ENCODE peak calls at places on chromosome 17, in five cellular contexts. D is uterus, A is bronchial epithelial cell, M is fibroblast of lung, Q is IMR-90. C is an unnamed sample.

GRCh38 chr17:47621293-47622178 is 28.2 kb upstream of the KPNB1 start:
- DNase-seq in Q (peak), M (peak), A (peak), D (peak), C (peak)

GRCh38 chr17:71441098-71441497 is 679.7 kb upstream of the SOX9 start:
- DNase-seq in M (peak), A (peak), Q (peak), D (no peak), C (peak)

GRCh38 chr17:16007439-16007838 is 7.8 kb downstream of the TTC19 start:
- DNase-seq in M (no peak), Q (no peak), D (no peak), A (no peak), C (no peak)

GRCh38 chr17:2034157-2034556 is 4.2 kb downstream of the DPH1 start:
- DNase-seq in M (peak), Q (no peak), A (no peak), D (no peak), C (no peak)

GRCh38 chr17:6241996-6242395 is 171.8 kb downstream of the WSCD1 start:
- DNase-seq in D (no peak), Q (no peak), A (no peak), M (no peak), C (no peak)

GRCh38 chr17:65774787-65775186 is 213.3 kb upstream of the AXIN2 start:
- DNase-seq in A (no peak), M (no peak), D (no peak), Q (no peak), C (no peak)

GRCh38 chr17:42111901-42112551 is 488 bp downstream of the DHX58 start:
- DNase-seq in Q (peak), A (peak), D (peak), M (peak), C (no peak)

GRCh38 chr17:39979021-39979660 is 1.5 kb upstream of the PSMD3 start:
- DNase-seq in M (peak), Q (peak), A (peak), D (peak), C (peak)

GRCh38 chr17:70081885-70082284 is 6.9 kb downstream of the KCNJ16 start:
- DNase-seq in D (no peak), Q (no peak), M (no peak), A (no peak), C (no peak)

GRCh38 chr17:71405101-71405500 is 715.7 kb upstream of the SOX9 start:
- DNase-seq in A (peak), M (no peak), D (no peak), Q (no peak), C (no peak)

GRCh38 chr17:79549111-79549915 is 61.5 kb downstream of the RBFOX3 start:
- DNase-seq in D (no peak), M (no peak), A (no peak), Q (no peak), C (no peak)

GRCh38 chr17:8069587-8069860 is 18.0 kb downstream of the ALOX12B start:
- DNase-seq in A (no peak), M (no peak), D (no peak), Q (no peak), C (no peak)

GRCh38 chr17:77966476-77966875 is 8.0 kb downstream of the TNRC6C start:
- DNase-seq in D (no peak), M (no peak), A (no peak), Q (no peak), C (no peak)

GRCh38 chr17:57811633-57812280 is 38.1 kb downstream of the MRPS23 start:
- DNase-seq in D (no peak), A (no peak), Q (no peak), M (no peak), C (no peak)

GRCh38 chr17:78023042-78023441 is 64.5 kb downstream of the TNRC6C start:
- DNase-seq in D (no peak), M (no peak), A (no peak), Q (no peak), C (no peak)

GRCh38 chr17:49969134-49969759 is at the start of gene DLX4:
- DNase-seq in Q (no peak), D (no peak), A (no peak), M (no peak), C (no peak)

GRCh38 chr17:2902546-2902945 is 106.3 kb downstream of the RAP1GAP2 start:
- DNase-seq in A (no peak), Q (no peak), M (no peak), D (no peak), C (no peak)

GRCh38 chr17:48547839-48548686 is 3.2 kb upstream of the HOXB2 start:
- DNase-seq in M (peak), D (no peak), Q (peak), A (no peak), C (no peak)

GRCh38 chr17:79532107-79532790 is 78.6 kb downstream of the RBFOX3 start:
- DNase-seq in Q (no peak), D (no peak), A (no peak), M (no peak), C (no peak)

DNA sequence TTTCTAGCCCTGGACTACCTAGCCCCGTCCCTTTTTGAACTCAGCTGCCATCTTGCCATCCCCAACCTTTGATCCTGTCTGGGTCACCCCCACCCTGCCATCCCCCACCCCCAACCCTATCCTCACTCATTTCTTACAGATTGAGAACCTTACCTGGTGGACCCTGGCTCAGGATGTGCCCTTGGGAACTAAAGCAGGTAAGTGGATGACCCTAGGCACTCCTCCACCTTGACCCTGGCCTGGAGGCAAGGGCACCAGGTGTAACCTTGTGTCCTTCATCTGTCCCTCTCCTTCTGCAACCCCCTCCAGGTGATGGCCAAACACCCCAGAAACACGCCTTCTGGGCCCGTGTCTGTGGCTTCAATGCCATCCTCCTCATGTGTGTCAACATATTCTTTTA is 15.5 kb upstream of the FAM83G start:
- DNase-seq in A (no peak), D (no peak), M (no peak), Q (no peak), C (no peak)
- H3K4me3 ChIP-seq in A (no peak), D (no peak), M (no peak), Q (no peak), C (no peak)

DNA sequence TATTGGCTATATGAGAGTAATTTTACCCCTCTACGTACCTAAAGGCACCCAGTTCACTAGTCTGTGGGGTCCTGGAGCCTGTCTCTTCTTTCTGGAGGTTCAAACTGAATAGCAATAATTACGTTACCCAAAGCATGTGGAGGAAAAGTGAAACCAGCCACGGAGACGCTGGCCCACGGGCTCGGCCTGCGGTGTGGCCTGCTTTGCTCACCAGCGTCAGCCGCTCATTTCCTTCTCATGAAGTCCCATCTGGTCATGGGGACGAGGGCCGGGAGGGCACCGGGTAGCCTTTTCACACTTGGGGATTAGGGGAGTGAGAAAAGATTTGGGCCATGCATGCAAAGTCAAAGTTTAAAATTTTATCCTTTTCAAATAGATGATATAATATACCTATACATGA is 26.9 kb downstream of the ELAC2 start:
- DNase-seq in A (no peak), D (no peak), M (no peak), Q (no peak), C (no peak)
- TF ChIP-seq CTCF in A (no peak), D (no peak), M (no peak), Q (no peak), C (no peak)

GRCh38 chr17:82930924-82931695 is 91.3 kb upstream of the ZNF750 start:
- DNase-seq in A (no peak), M (no peak), D (peak), Q (no peak), C (no peak)
- H3K4me3 ChIP-seq in A (no peak), M (no peak), D (no peak), Q (no peak), C (no peak)

DNA sequence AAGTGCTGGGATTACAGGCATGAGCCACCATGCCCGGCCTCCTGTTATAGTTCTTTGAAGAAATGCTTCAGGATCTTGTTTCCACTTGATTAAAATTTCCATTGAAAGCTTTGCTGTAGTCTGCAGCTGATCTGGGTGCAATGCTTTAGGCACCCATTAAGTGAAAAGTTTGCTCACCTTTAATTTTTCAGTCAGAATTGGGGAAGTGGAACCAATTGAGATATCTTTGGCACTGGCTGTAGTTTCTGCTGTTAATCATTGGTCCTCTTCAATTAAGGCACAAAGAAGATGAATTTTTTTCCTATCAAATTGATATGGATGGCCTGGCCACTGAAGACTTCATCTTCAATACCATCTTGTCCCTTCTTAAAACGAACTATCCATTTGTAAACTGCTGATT is 336.1 kb upstream of the TBX2 start:
- DNase-seq in Q (no peak), M (no peak), D (no peak), A (no peak), C (no peak)
- TF ChIP-seq CTCF in Q (no peak), M (no peak), D (no peak), A (no peak), C (no peak)

GRCh38 chr17:30234954-30235353 is 543 bp downstream of the SLC6A4 start:
- DNase-seq in Q (no peak), M (peak), A (no peak), D (no peak), C (no peak)
- H3K4me3 ChIP-seq in Q (peak), M (no peak), A (peak), D (peak), C (peak)

DNA sequence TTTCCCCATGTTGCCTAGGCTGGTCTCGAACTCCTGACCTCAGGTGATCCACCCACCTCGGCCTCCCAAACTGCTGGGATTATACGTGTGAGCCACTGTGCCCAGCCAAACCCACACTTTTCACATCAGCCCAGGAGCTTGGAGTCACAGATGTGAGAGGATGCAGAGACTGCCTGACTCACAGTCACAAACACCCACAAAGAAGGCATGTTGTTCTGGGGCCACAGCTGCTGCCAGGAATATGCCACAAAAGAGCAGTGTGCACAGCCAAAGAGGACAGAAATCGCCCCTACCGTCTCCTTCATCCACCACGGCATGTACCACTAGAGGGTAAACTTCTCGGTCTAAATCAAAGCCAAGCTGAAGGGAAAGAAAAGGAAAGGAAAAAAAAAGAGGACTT is 25.1 kb upstream of the FOXJ1 start:
- DNase-seq in M (peak), A (no peak), D (no peak), Q (peak), C (no peak)
- TF ChIP-seq CTCF in M (no peak), A (no peak), D (no peak), Q (no peak), C (no peak)

GRCh38 chr17:75783069-75783783 is 1.4 kb upstream of the UNK start:
- DNase-seq in M (peak), A (peak), Q (peak), D (no peak), C (no peak)

GRCh38 chr17:75777243-75777922 is 7.2 kb upstream of the UNK start:
- DNase-seq in Q (no peak), D (no peak), A (no peak), M (peak), C (no peak)

GRCh38 chr17:75778861-75779249 is 5.8 kb upstream of the UNK start:
- DNase-seq in A (no peak), M (no peak), Q (peak), D (no peak), C (no peak)

GRCh38 chr17:75779250-75779986 is 5.2 kb upstream of the UNK start:
- DNase-seq in M (peak), Q (peak), A (peak), D (peak), C (peak)

DNA sequence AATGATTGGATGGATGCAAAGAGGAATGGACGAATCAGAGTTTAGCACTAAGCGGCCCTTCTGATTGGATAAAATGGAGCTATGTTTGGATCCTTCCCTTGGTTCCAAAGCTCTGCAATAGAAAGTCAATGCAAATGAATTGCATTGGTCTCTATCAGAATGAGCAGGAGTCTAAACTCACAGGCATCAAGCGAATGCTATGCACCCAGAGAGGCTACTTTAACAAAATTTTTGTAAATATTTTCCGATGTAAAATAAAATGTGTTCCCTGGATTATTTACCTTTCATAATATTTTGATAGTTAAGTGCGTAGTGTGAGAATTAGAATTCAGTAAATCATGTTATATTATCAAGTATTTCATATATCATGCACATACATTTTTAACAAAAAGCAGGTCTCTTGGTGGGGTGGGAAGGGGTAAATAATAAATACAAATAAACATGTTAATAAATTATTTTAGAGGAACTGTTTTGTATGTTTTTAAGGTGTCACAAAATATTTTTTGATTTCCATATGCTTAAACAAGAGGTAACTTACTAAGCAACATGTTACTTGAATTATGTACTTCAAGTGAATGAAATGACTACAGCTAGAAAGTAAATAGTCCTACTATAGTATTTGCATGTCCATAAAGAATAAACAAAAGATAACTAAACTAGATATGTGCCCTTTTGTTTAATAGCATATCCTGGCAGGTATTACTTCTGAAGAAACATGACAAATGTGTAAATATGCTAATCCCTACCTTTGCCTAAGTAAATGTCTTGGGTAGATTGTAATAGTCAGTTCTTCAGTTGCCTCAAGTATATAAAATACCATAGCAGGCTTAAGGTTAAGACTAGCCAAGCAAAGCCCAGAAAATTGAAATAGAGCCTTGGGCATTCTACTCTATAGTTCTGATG is 4.4 kb upstream of the UNK start:
- DNase-seq in Q (no peak), M (no peak), D (no peak), A (no peak), C (no peak)
- H3K4me3 ChIP-seq in Q (no peak), M (no peak), D (no peak), A (peak), C (no peak)

GRCh38 chr17:12020595-12021590 is at the start of gene MAP2K4:
- DNase-seq in M (peak), A (peak), Q (peak), D (peak), C (no peak)
- TF ChIP-seq CTCF in M (no peak), A (no peak), Q (no peak), D (peak), C (no peak)